ENCODE peak calls at places on chromosome 7, in eight cellular contexts. One of them, this sample, is unnamed.

GRCh38 chr7:112080441-112080840 is 125.8 kb downstream of the DOCK4 start:
- DNase-seq in A549: peak; percentile 94
- DNase-seq in kidney: no peak
- DNase-seq in tibial artery: peak; percentile 32
- DNase-seq in hepatocyte: no peak
- DNase-seq in mammary epithelial cell: peak; percentile 73
- DNase-seq in gastrocnemius medialis: peak; percentile 9
- DNase-seq in endothelial cell of umbilical vein: peak; percentile 85
- DNase-seq in this sample: no peak

GRCh38 chr7:33869176-33869575 is 36.2 kb upstream of the BMPER start:
- DNase-seq in A549: no peak
- DNase-seq in kidney: no peak
- DNase-seq in tibial artery: no peak
- DNase-seq in hepatocyte: no peak
- DNase-seq in mammary epithelial cell: no peak
- DNase-seq in gastrocnemius medialis: no peak
- DNase-seq in endothelial cell of umbilical vein: no peak
- DNase-seq in this sample: no peak

GRCh38 chr7:69363131-69363530 is 235.1 kb upstream of the AUTS2 start:
- DNase-seq in A549: peak; percentile 66
- DNase-seq in kidney: no peak
- DNase-seq in tibial artery: no peak
- DNase-seq in hepatocyte: no peak
- DNase-seq in mammary epithelial cell: no peak
- DNase-seq in gastrocnemius medialis: no peak
- DNase-seq in endothelial cell of umbilical vein: no peak
- DNase-seq in this sample: no peak

GRCh38 chr7:48471206-48471605 is 299.9 kb downstream of the ABCA13 start:
- DNase-seq in A549: no peak
- DNase-seq in kidney: no peak
- DNase-seq in tibial artery: no peak
- DNase-seq in hepatocyte: no peak
- DNase-seq in mammary epithelial cell: no peak
- DNase-seq in gastrocnemius medialis: no peak
- DNase-seq in endothelial cell of umbilical vein: no peak
- DNase-seq in this sample: no peak

GRCh38 chr7:114857605-114858004 is 64.3 kb upstream of the MDFIC start:
- DNase-seq in A549: no peak
- DNase-seq in kidney: no peak
- DNase-seq in tibial artery: no peak
- DNase-seq in hepatocyte: no peak
- DNase-seq in mammary epithelial cell: peak; percentile 28
- DNase-seq in gastrocnemius medialis: no peak
- DNase-seq in endothelial cell of umbilical vein: no peak
- DNase-seq in this sample: no peak

GRCh38 chr7:153381275-153382119 is 621.9 kb downstream of the ACTR3B start:
- DNase-seq in A549: peak; percentile 38
- DNase-seq in kidney: no peak
- DNase-seq in tibial artery: no peak
- DNase-seq in hepatocyte: peak; percentile 46
- DNase-seq in mammary epithelial cell: peak; percentile 0
- DNase-seq in gastrocnemius medialis: no peak
- DNase-seq in endothelial cell of umbilical vein: no peak
- DNase-seq in this sample: no peak

GRCh38 chr7:82039621-82040020 is 269.8 kb upstream of the HGF start:
- DNase-seq in A549: no peak
- DNase-seq in kidney: no peak
- DNase-seq in tibial artery: no peak
- DNase-seq in hepatocyte: no peak
- DNase-seq in mammary epithelial cell: no peak
- DNase-seq in gastrocnemius medialis: no peak
- DNase-seq in endothelial cell of umbilical vein: peak; percentile 53
- DNase-seq in this sample: no peak

GRCh38 chr7:52639981-52640380 is 395.5 kb upstream of the POM121L12 start:
- DNase-seq in A549: no peak
- DNase-seq in kidney: no peak
- DNase-seq in tibial artery: no peak
- DNase-seq in hepatocyte: no peak
- DNase-seq in mammary epithelial cell: no peak
- DNase-seq in gastrocnemius medialis: no peak
- DNase-seq in endothelial cell of umbilical vein: no peak
- DNase-seq in this sample: no peak

GRCh38 chr7:137440434-137440830 is 96.9 kb upstream of the PTN start:
- DNase-seq in A549: no peak
- DNase-seq in kidney: no peak
- DNase-seq in tibial artery: no peak
- DNase-seq in hepatocyte: no peak
- DNase-seq in mammary epithelial cell: no peak
- DNase-seq in gastrocnemius medialis: no peak
- DNase-seq in endothelial cell of umbilical vein: no peak
- DNase-seq in this sample: no peak

GRCh38 chr7:116395125-116395791 is 104.3 kb upstream of the CAV2 start:
- DNase-seq in A549: peak; percentile 96
- DNase-seq in kidney: no peak
- DNase-seq in tibial artery: peak; percentile 23
- DNase-seq in hepatocyte: peak; percentile 35
- DNase-seq in mammary epithelial cell: peak; percentile 93
- DNase-seq in gastrocnemius medialis: no peak
- DNase-seq in endothelial cell of umbilical vein: peak; percentile 88
- DNase-seq in this sample: no peak

GRCh38 chr7:112779667-112780066 is 10.5 kb downstream of the TMEM168 start:
- DNase-seq in A549: no peak
- DNase-seq in kidney: no peak
- DNase-seq in tibial artery: no peak
- DNase-seq in hepatocyte: no peak
- DNase-seq in mammary epithelial cell: no peak
- DNase-seq in gastrocnemius medialis: no peak
- DNase-seq in endothelial cell of umbilical vein: no peak
- DNase-seq in this sample: no peak

GRCh38 chr7:125316451-125316850 is 386.8 kb upstream of the POT1 start:
- DNase-seq in A549: peak; percentile 15
- DNase-seq in kidney: no peak
- DNase-seq in tibial artery: no peak
- DNase-seq in hepatocyte: peak; percentile 80
- DNase-seq in mammary epithelial cell: peak; percentile 65
- DNase-seq in gastrocnemius medialis: no peak
- DNase-seq in endothelial cell of umbilical vein: peak; percentile 21
- DNase-seq in this sample: no peak

GRCh38 chr7:39228946-39229345 is 251.2 kb downstream of the POU6F2 start:
- DNase-seq in A549: no peak
- DNase-seq in kidney: no peak
- DNase-seq in tibial artery: no peak
- DNase-seq in hepatocyte: no peak
- DNase-seq in mammary epithelial cell: peak; percentile 39
- DNase-seq in gastrocnemius medialis: no peak
- DNase-seq in endothelial cell of umbilical vein: no peak
- DNase-seq in this sample: no peak

GRCh38 chr7:155190608-155191536 is 106.8 kb upstream of the INSIG1 start:
- DNase-seq in A549: peak; percentile 28
- DNase-seq in kidney: no peak
- DNase-seq in tibial artery: no peak
- DNase-seq in hepatocyte: peak; percentile 72
- DNase-seq in mammary epithelial cell: no peak
- DNase-seq in gastrocnemius medialis: no peak
- DNase-seq in endothelial cell of umbilical vein: peak; percentile 20
- DNase-seq in this sample: peak; percentile 35

DNA sequence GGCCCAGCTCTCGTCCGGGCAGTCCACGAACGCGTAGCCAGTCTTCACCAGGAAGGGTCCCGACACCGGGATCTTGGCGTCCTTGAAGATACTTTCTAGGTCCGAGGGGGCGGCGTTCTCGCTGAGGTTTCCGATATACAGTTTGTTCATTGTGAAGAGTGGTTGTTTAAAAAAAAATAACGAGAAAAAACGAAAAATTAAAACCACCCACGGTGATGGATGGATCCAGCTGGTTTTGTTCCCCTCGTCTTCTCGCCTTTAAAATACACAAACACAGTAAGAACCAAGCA is 385 bp downstream of the IGF2BP3 start:
- DNase-seq in A549: peak; percentile 36
- DNase-seq in kidney: no peak
- DNase-seq in tibial artery: no peak
- DNase-seq in hepatocyte: no peak
- DNase-seq in mammary epithelial cell: no peak
- DNase-seq in gastrocnemius medialis: no peak
- DNase-seq in endothelial cell of umbilical vein: no peak
- DNase-seq in this sample: no peak
- H3K4me1 ChIP-seq in A549: peaks cover 30% of the 10 kb centered on the region
- H3K4me1 ChIP-seq in kidney: peaks cover 2% of the 10 kb centered on the region
- H3K4me1 ChIP-seq in tibial artery: peaks cover 51% of the 10 kb centered on the region
- H3K4me1 ChIP-seq in hepatocyte: peaks cover 27% of the 10 kb centered on the region
- H3K4me1 ChIP-seq in mammary epithelial cell: peaks cover 30% of the 10 kb centered on the region
- H3K4me1 ChIP-seq in gastrocnemius medialis: peaks cover 19% of the 10 kb centered on the region
- H3K4me1 ChIP-seq in endothelial cell of umbilical vein: peaks cover 36% of the 10 kb centered on the region
- H3K4me1 ChIP-seq in this sample: peaks cover 10% of the 10 kb centered on the region

GRCh38 chr7:100190059-100190711 is 12.5 kb downstream of the STAG3 start:
- DNase-seq in A549: peak; percentile 60
- DNase-seq in kidney: no peak
- DNase-seq in tibial artery: no peak
- DNase-seq in hepatocyte: no peak
- DNase-seq in mammary epithelial cell: peak; percentile 19
- DNase-seq in gastrocnemius medialis: no peak
- DNase-seq in endothelial cell of umbilical vein: no peak
- DNase-seq in this sample: peak; percentile 45
- H3K4me1 ChIP-seq in A549: peaks cover 4% of the 10 kb centered on the region
- H3K4me1 ChIP-seq in kidney: no peaks in the 10 kb centered on the region
- H3K4me1 ChIP-seq in tibial artery: no peaks in the 10 kb centered on the region
- H3K4me1 ChIP-seq in hepatocyte: no peaks in the 10 kb centered on the region
- H3K4me1 ChIP-seq in mammary epithelial cell: no peaks in the 10 kb centered on the region
- H3K4me1 ChIP-seq in gastrocnemius medialis: no peaks in the 10 kb centered on the region
- H3K4me1 ChIP-seq in endothelial cell of umbilical vein: no peaks in the 10 kb centered on the region
- H3K4me1 ChIP-seq in this sample: no peaks in the 10 kb centered on the region

GRCh38 chr7:131100357-131101054 is 227.2 kb upstream of the MKLN1 start:
- DNase-seq in A549: no peak
- DNase-seq in kidney: no peak
- DNase-seq in tibial artery: no peak
- DNase-seq in hepatocyte: no peak
- DNase-seq in mammary epithelial cell: no peak
- DNase-seq in gastrocnemius medialis: no peak
- DNase-seq in endothelial cell of umbilical vein: no peak
- DNase-seq in this sample: no peak
- H3K4me1 ChIP-seq in A549: peaks cover 69% of the 10 kb centered on the region
- H3K4me1 ChIP-seq in kidney: peaks cover 13% of the 10 kb centered on the region
- H3K4me1 ChIP-seq in tibial artery: peaks cover 67% of the 10 kb centered on the region
- H3K4me1 ChIP-seq in hepatocyte: no peaks in the 10 kb centered on the region
- H3K4me1 ChIP-seq in mammary epithelial cell: peaks cover 21% of the 10 kb centered on the region
- H3K4me1 ChIP-seq in gastrocnemius medialis: peaks cover 91% of the 10 kb centered on the region
- H3K4me1 ChIP-seq in endothelial cell of umbilical vein: peaks cover 6% of the 10 kb centered on the region
- H3K4me1 ChIP-seq in this sample: peaks cover 10% of the 10 kb centered on the region

GRCh38 chr7:157683251-157684156 is 346.7 kb downstream of the DNAJB6 start:
- DNase-seq in A549: no peak
- DNase-seq in kidney: peak; percentile 34
- DNase-seq in tibial artery: no peak
- DNase-seq in hepatocyte: no peak
- DNase-seq in mammary epithelial cell: no peak
- DNase-seq in gastrocnemius medialis: no peak
- DNase-seq in endothelial cell of umbilical vein: no peak
- DNase-seq in this sample: no peak

GRCh38 chr7:157686285-157686894 is 349.6 kb downstream of the DNAJB6 start:
- DNase-seq in A549: no peak
- DNase-seq in kidney: peak; percentile 39
- DNase-seq in tibial artery: no peak
- DNase-seq in hepatocyte: no peak
- DNase-seq in mammary epithelial cell: no peak
- DNase-seq in gastrocnemius medialis: no peak
- DNase-seq in endothelial cell of umbilical vein: no peak
- DNase-seq in this sample: no peak

GRCh38 chr7:157684157-157684595 is 347.4 kb downstream of the DNAJB6 start:
- DNase-seq in A549: no peak
- DNase-seq in kidney: peak; percentile 60
- DNase-seq in tibial artery: no peak
- DNase-seq in hepatocyte: no peak
- DNase-seq in mammary epithelial cell: no peak
- DNase-seq in gastrocnemius medialis: no peak
- DNase-seq in endothelial cell of umbilical vein: no peak
- DNase-seq in this sample: no peak

GRCh38 chr7:157685430-157686284 is 348.9 kb downstream of the DNAJB6 start:
- DNase-seq in A549: no peak
- DNase-seq in kidney: peak; percentile 64
- DNase-seq in tibial artery: no peak
- DNase-seq in hepatocyte: no peak
- DNase-seq in mammary epithelial cell: no peak
- DNase-seq in gastrocnemius medialis: no peak
- DNase-seq in endothelial cell of umbilical vein: no peak
- DNase-seq in this sample: no peak

DNA sequence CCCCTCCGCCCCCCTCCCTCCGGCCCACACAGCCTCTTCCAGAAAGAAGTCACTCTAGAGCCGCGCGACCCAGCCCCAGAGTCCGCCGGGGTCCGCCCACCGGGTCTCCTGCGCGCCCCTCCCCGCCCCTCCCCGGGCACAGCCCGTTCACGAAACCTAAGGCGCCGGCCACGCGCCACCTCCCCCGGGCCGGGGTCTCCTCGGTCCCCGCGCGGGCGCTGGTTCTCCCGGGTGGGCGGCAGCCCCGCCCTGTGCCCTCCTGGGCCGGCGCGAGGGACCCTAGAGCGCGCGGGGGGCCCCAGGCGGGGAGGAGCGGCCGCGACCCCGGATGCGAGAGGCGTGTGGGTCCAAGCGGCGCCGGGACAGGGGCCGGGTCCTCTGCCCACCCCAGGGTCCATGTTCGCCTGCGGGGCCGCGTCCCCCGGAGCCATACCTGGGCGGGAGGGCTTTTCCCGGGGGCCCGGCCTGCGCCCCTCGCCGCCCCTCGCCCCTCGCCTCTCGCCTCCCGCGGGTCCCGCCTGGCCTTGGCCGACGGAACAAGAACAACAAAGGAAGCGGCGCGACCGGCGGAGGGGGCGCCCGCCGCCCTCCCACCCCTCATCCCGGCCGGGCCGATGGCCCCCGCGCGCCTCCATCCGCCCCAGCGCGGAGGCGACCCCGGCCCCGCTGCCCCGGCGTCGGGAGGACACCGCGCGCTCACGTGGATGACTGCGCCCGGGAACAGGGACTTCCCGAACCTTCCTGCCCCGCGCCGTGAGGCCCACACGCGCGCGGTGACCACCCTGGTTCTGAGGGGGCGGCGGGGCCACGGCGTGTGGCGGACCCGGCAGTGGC is 348.0 kb downstream of the DNAJB6 start:
- DNase-seq in A549: no peak
- DNase-seq in kidney: peak; percentile 66
- DNase-seq in tibial artery: no peak
- DNase-seq in hepatocyte: no peak
- DNase-seq in mammary epithelial cell: no peak
- DNase-seq in gastrocnemius medialis: no peak
- DNase-seq in endothelial cell of umbilical vein: no peak
- DNase-seq in this sample: no peak
- H3K4me1 ChIP-seq in A549: no peaks in the 10 kb centered on the region
- H3K4me1 ChIP-seq in kidney: peaks cover 3% of the 10 kb centered on the region
- H3K4me1 ChIP-seq in tibial artery: peaks cover 42% of the 10 kb centered on the region
- H3K4me1 ChIP-seq in hepatocyte: no peaks in the 10 kb centered on the region
- H3K4me1 ChIP-seq in mammary epithelial cell: no peaks in the 10 kb centered on the region
- H3K4me1 ChIP-seq in gastrocnemius medialis: peaks cover 4% of the 10 kb centered on the region
- H3K4me1 ChIP-seq in endothelial cell of umbilical vein: no peaks in the 10 kb centered on the region
- H3K4me1 ChIP-seq in this sample: no peaks in the 10 kb centered on the region

DNA sequence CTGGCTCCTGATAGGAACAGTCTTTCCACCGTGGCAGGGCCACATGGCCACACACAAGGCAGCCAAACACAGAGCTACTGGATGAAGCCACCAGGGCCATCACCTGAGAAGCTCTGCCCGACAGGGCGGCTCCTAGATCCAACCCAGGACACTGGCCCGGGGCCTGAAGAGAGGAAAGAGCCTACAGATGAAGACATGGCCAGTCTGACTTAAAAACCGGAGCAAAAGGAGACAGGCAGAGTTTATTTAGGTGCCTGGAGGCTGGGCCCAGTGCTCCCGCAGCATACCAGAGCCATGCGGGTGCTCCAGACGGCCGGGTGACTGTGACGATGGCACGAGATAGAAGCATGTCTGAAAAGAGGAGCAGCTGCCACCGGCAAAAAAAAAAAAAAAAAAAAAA is 3.9 kb downstream of the TECPR1 start:
- DNase-seq in A549: no peak
- DNase-seq in kidney: no peak
- DNase-seq in tibial artery: no peak
- DNase-seq in hepatocyte: no peak
- DNase-seq in mammary epithelial cell: no peak
- DNase-seq in gastrocnemius medialis: no peak
- DNase-seq in endothelial cell of umbilical vein: no peak
- DNase-seq in this sample: no peak
- H3K4me1 ChIP-seq in A549: peaks cover 13% of the 10 kb centered on the region
- H3K4me1 ChIP-seq in kidney: peaks cover 14% of the 10 kb centered on the region
- H3K4me1 ChIP-seq in tibial artery: peaks cover 18% of the 10 kb centered on the region
- H3K4me1 ChIP-seq in hepatocyte: peaks cover 13% of the 10 kb centered on the region
- H3K4me1 ChIP-seq in mammary epithelial cell: peaks cover 5% of the 10 kb centered on the region
- H3K4me1 ChIP-seq in gastrocnemius medialis: peaks cover 25% of the 10 kb centered on the region
- H3K4me1 ChIP-seq in endothelial cell of umbilical vein: peaks cover 55% of the 10 kb centered on the region
- H3K4me1 ChIP-seq in this sample: peaks cover 9% of the 10 kb centered on the region

This sample was measured in small intestine.